ENCODE peak calls at places on chromosomes 6 and 20, in four cellular contexts. One of them, this sample, is unnamed.

GRCh38 chr20:17721802-17722486 is 22.2 kb downstream of the BANF2 start:
- DNase-seq in HepG2: peak
- DNase-seq in GM12878: no peak
- DNase-seq in K562: peak
- DNase-seq in this sample: no peak

GRCh38 chr20:48603819-48604405 is 223.9 kb downstream of the PREX1 start:
- DNase-seq in GM12878: no peak
- DNase-seq in K562: no peak
- DNase-seq in HepG2: no peak
- DNase-seq in this sample: no peak

GRCh38 chr6:11653028-11653583 is 115.6 kb downstream of the TMEM170B start:
- DNase-seq in HepG2: peak
- DNase-seq in GM12878: no peak
- DNase-seq in K562: peak
- DNase-seq in this sample: no peak

GRCh38 chr20:36969478-36970186 is 18.1 kb upstream of the SAMHD1 start:
- DNase-seq in GM12878: no peak
- DNase-seq in HepG2: peak
- DNase-seq in K562: no peak
- DNase-seq in this sample: no peak

GRCh38 chr6:28274888-28275287 is 6.5 kb upstream of the PGBD1 start:
- DNase-seq in GM12878: no peak
- DNase-seq in HepG2: no peak
- DNase-seq in K562: no peak
- DNase-seq in this sample: no peak

GRCh38 chr6:7730852-7731251 is 5.0 kb downstream of the BMP6 start:
- DNase-seq in HepG2: peak
- DNase-seq in GM12878: no peak
- DNase-seq in K562: no peak
- DNase-seq in this sample: no peak

GRCh38 chr6:170034294-170034693 is 256.6 kb downstream of the DLL1 start:
- DNase-seq in GM12878: no peak
- DNase-seq in HepG2: no peak
- DNase-seq in K562: no peak
- DNase-seq in this sample: peak

GRCh38 chr6:3804981-3805380 is 44.2 kb upstream of the FAM50B start:
- DNase-seq in K562: no peak
- DNase-seq in GM12878: no peak
- DNase-seq in HepG2: no peak
- DNase-seq in this sample: no peak

GRCh38 chr20:20837574-20838021 is 125.2 kb upstream of the RALGAPA2 start:
- DNase-seq in GM12878: no peak
- DNase-seq in HepG2: peak
- DNase-seq in K562: peak
- DNase-seq in this sample: peak

GRCh38 chr6:152748843-152749242 is 1.8 kb upstream of the VIP start:
- DNase-seq in K562: no peak
- DNase-seq in HepG2: no peak
- DNase-seq in GM12878: no peak
- DNase-seq in this sample: no peak

GRCh38 chr6:149897015-149897697 is 757 bp downstream of the RAET1E start:
- DNase-seq in HepG2: no peak
- DNase-seq in K562: no peak
- DNase-seq in GM12878: no peak
- DNase-seq in this sample: no peak

GRCh38 chr6:135334169-135334568 is 153.1 kb downstream of the MYB start:
- DNase-seq in GM12878: no peak
- DNase-seq in K562: no peak
- DNase-seq in HepG2: no peak
- DNase-seq in this sample: no peak

GRCh38 chr6:89339565-89339964 is 13.0 kb downstream of the UBE2J1 start:
- DNase-seq in K562: no peak
- DNase-seq in GM12878: no peak
- DNase-seq in HepG2: no peak
- DNase-seq in this sample: no peak

GRCh38 chr20:50385733-50386640 is 124.2 kb upstream of the PTPN1 start:
- DNase-seq in HepG2: no peak
- DNase-seq in GM12878: no peak
- DNase-seq in K562: no peak
- DNase-seq in this sample: no peak

GRCh38 chr6:157814883-157815282 is 8.2 kb upstream of the SNX9 start:
- DNase-seq in GM12878: peak
- DNase-seq in HepG2: no peak
- DNase-seq in K562: no peak
- DNase-seq in this sample: no peak
- TF ChIP-seq ETV6 in GM12878: no peak
- TF ChIP-seq ETV6 in HepG2: no peak
- TF ChIP-seq ETV6 in K562: no peak
- TF ChIP-seq ETV6 in this sample: no peak

GRCh38 chr6:21095462-21095861 is 498.1 kb upstream of the SOX4 start:
- DNase-seq in HepG2: no peak
- DNase-seq in GM12878: no peak
- DNase-seq in K562: no peak
- DNase-seq in this sample: no peak
- TF ChIP-seq CREB1 in HepG2: no peak
- TF ChIP-seq CREB1 in GM12878: no peak
- TF ChIP-seq CREB1 in K562: no peak
- TF ChIP-seq CREB1 in this sample: no peak

GRCh38 chr20:719816-720215 is 44.2 kb upstream of the SCRT2 start:
- DNase-seq in K562: no peak
- DNase-seq in GM12878: no peak
- DNase-seq in HepG2: no peak
- DNase-seq in this sample: no peak

GRCh38 chr20:717271-717670 is 41.7 kb upstream of the SCRT2 start:
- DNase-seq in HepG2: no peak
- DNase-seq in GM12878: no peak
- DNase-seq in K562: no peak
- DNase-seq in this sample: no peak

GRCh38 chr20:721876-722275 is 46.3 kb upstream of the SCRT2 start:
- DNase-seq in HepG2: no peak
- DNase-seq in K562: no peak
- DNase-seq in GM12878: no peak
- DNase-seq in this sample: no peak

GRCh38 chr20:717817-718216 is 42.2 kb upstream of the SCRT2 start:
- DNase-seq in HepG2: no peak
- DNase-seq in K562: no peak
- DNase-seq in GM12878: no peak
- DNase-seq in this sample: no peak

GRCh38 chr20:719068-719467 is 43.5 kb upstream of the SCRT2 start:
- DNase-seq in HepG2: no peak
- DNase-seq in K562: no peak
- DNase-seq in GM12878: no peak
- DNase-seq in this sample: no peak
- TF ChIP-seq ETV6 in HepG2: no peak
- TF ChIP-seq ETV6 in K562: no peak
- TF ChIP-seq ETV6 in GM12878: no peak
- TF ChIP-seq ETV6 in this sample: no peak

GRCh38 chr6:30446259-30446658 is 43.0 kb upstream of the HLA-E start:
- DNase-seq in HepG2: no peak
- DNase-seq in K562: no peak
- DNase-seq in GM12878: no peak
- DNase-seq in this sample: no peak

GRCh38 chr6:30450548-30450907 is 38.8 kb upstream of the HLA-E start:
- DNase-seq in HepG2: no peak
- DNase-seq in K562: no peak
- DNase-seq in GM12878: no peak
- DNase-seq in this sample: no peak

GRCh38 chr6:30447237-30447636 is 42.1 kb upstream of the HLA-E start:
- DNase-seq in HepG2: peak
- DNase-seq in K562: no peak
- DNase-seq in GM12878: no peak
- DNase-seq in this sample: peak

GRCh38 chr6:30452736-30453507 is 36.4 kb upstream of the HLA-E start:
- DNase-seq in HepG2: no peak
- DNase-seq in K562: no peak
- DNase-seq in GM12878: no peak
- DNase-seq in this sample: no peak

DNA sequence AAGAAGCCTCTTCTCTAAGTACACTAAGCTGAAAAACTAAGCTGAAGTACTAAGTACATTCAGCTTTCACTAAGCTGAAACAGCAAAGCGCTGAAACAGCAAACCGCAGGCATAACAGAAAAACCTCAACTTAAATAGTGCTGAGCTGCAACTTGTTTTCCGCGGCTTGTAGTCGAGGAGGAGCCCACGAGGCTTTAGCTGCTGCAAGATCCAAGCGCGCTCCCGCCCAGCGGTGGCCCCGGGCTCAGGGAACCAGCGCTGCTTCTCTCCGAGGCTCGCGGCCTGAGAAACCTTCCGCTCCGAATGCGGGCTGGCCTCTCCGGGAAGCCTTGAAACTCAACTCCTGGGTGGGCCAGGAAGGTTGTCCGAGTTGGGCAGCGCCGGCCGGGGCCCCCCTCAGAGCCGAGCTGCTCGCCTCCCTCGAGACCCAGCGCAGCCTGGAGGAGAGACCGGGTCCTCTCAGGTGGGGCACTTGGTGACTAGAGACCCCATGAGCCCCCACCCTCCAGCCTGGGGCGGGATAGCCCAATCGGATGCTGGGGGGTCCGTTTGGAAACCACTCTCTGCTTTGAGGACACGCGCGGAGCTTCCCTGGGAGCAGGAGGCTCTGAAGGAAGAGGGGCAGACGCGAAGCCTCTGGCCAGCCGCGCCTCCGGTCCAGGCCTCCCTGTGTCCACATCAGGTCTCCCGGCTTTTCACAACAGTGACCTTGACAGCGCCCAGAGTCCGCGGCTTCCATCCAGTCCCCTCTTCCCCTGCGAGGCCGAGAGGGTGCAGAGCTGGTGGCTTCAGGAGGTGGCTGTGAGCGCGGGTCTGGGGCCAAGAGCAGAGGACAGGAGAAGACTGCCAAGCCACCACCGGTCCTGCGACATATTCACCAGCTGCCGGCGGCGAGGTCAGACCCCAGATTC is 38.1 kb upstream of the HLA-E start:
- DNase-seq in GM12878: peak
- DNase-seq in HepG2: peak
- DNase-seq in K562: no peak
- DNase-seq in this sample: peak
- TF ChIP-seq CREB1 in GM12878: no peak
- TF ChIP-seq CREB1 in HepG2: no peak
- TF ChIP-seq CREB1 in K562: no peak
- TF ChIP-seq CREB1 in this sample: no peak

GRCh38 chr20:7463290-7463689 is 477.0 kb downstream of the HAO1 start:
- DNase-seq in K562: no peak
- DNase-seq in GM12878: no peak
- DNase-seq in HepG2: no peak
- DNase-seq in this sample: no peak

GRCh38 chr20:7454047-7454446 is 486.2 kb downstream of the HAO1 start:
- DNase-seq in K562: no peak
- DNase-seq in GM12878: no peak
- DNase-seq in HepG2: no peak
- DNase-seq in this sample: no peak

GRCh38 chr20:7458459-7458858 is 481.8 kb downstream of the HAO1 start:
- DNase-seq in K562: no peak
- DNase-seq in HepG2: no peak
- DNase-seq in GM12878: no peak
- DNase-seq in this sample: no peak

DNA sequence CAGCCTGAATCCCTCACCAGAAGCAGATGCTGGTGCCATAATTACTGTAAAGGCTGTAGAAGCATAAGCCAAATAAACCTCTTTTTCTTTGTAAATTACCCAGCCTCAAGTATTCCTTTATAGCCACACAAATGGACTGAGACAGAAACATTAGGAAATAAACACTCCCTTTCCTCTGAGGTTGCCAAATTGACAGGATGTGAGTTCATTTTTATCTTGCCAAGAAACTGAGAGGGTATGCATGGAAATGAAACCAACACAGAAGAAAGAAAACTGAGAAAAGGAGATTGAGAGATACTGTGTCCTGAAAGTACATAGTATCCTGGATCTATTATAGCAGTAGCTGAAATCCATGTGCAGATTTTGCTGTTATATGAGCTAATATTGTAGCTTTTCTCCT is 481.1 kb downstream of the HAO1 start:
- DNase-seq in K562: no peak
- DNase-seq in GM12878: no peak
- DNase-seq in HepG2: no peak
- DNase-seq in this sample: no peak
- TF ChIP-seq ETV6 in K562: no peak
- TF ChIP-seq ETV6 in GM12878: no peak
- TF ChIP-seq ETV6 in HepG2: no peak
- TF ChIP-seq ETV6 in this sample: no peak

GRCh38 chr6:165751486-165751885 is 88.4 kb upstream of the PDE10A start:
- DNase-seq in HepG2: no peak
- DNase-seq in GM12878: no peak
- DNase-seq in K562: no peak
- DNase-seq in this sample: no peak
- TF ChIP-seq CREB1 in HepG2: no peak
- TF ChIP-seq CREB1 in GM12878: no peak
- TF ChIP-seq CREB1 in K562: no peak
- TF ChIP-seq CREB1 in this sample: no peak

DNA sequence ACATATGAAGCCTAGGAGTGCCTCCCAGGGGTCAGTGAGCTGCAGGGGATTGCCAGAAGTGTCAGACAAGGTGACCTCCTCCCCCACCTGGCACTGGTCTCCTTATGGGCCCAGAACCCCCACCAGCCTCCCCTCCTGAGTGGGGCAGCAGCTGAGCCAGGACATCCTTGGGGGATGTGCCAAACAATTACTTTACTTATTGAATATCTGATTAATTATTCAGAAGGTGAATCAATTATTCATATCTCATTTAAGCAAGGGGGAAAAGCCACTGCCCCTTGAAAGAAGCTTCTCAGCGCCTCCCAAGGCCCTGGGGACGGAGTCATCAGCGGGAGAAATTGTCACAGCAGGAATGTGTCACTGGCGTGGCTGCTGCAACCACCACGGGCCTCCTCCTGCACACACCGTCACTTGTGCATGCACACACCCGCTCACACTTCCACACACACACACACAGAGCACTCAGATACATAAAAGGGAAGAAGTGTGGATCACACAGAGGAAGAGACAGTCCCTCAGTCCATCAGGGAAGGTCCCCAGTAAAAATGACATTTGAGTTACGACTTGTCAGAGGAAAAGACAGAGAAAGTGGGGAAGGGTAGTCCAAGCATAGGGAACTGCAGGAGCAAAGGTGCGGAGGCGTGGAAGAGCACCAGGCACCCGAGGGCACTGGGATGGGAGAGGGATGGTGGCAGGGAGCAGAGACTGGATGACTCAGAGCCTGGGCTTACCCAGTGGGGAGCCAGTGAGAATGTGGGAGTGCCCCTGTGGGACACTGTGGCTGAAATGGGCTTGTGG is 123.6 kb upstream of the MAFB start:
- DNase-seq in GM12878: no peak
- DNase-seq in K562: no peak
- DNase-seq in HepG2: no peak
- DNase-seq in this sample: no peak
- TF ChIP-seq ETV6 in GM12878: no peak
- TF ChIP-seq ETV6 in K562: no peak
- TF ChIP-seq ETV6 in HepG2: no peak
- TF ChIP-seq ETV6 in this sample: no peak

DNA sequence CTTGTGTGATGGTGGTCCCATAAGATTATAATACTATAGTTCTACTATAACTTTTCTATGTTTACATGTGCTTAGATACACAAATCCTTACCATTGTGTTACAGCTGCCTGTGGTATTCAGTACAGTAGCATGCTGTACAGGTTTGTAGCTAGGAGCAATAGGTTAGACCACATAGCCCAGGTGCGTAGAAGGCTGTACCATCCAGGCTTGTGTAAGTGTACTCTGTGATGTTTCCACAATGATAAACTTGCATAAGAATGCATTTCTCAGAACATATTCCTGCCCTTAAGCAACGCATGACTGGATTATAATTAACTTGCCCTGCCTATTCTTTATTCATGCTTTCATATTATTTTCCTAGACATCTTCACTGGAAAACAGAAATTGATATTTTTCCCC is 7.0 kb upstream of the CTAGE9 start:
- DNase-seq in HepG2: peak
- DNase-seq in GM12878: no peak
- DNase-seq in K562: no peak
- DNase-seq in this sample: no peak
- TF ChIP-seq CREB1 in HepG2: no peak
- TF ChIP-seq CREB1 in GM12878: no peak
- TF ChIP-seq CREB1 in K562: no peak
- TF ChIP-seq CREB1 in this sample: no peak

This sample was measured in WTC11.